ENCODE peak calls at places on chromosomes 12 and 14, in five cellular contexts. One of them, this sample, is unnamed.

GRCh38 chr12:57112492-57113294 is 1.5 kb upstream of the STAT6 start:
- DNase-seq in neural progenitor cell: no peak
- DNase-seq in heart right ventricle: no peak
- DNase-seq in mucosa of descending colon: no peak
- DNase-seq in SJSA1: no peak
- DNase-seq in this sample: peak; percentile 86

GRCh38 chr14:52741865-52742264 is 11.9 kb downstream of the STYX start:
- DNase-seq in heart right ventricle: no peak
- DNase-seq in mucosa of descending colon: no peak
- DNase-seq in neural progenitor cell: no peak
- DNase-seq in SJSA1: no peak
- DNase-seq in this sample: no peak

GRCh38 chr14:52363001-52363704 is 49.0 kb downstream of the PTGER2 start:
- DNase-seq in neural progenitor cell: no peak
- DNase-seq in heart right ventricle: no peak
- DNase-seq in mucosa of descending colon: no peak
- DNase-seq in SJSA1: no peak
- DNase-seq in this sample: no peak

GRCh38 chr12:29794869-29795268 is 11.1 kb upstream of the TMTC1 start:
- DNase-seq in heart right ventricle: no peak
- DNase-seq in mucosa of descending colon: no peak
- DNase-seq in SJSA1: no peak
- DNase-seq in neural progenitor cell: no peak
- DNase-seq in this sample: no peak

GRCh38 chr12:107761502-107761904 is 566 bp upstream of the PRDM4 start:
- DNase-seq in SJSA1: no peak
- DNase-seq in neural progenitor cell: peak; percentile 49
- DNase-seq in heart right ventricle: no peak
- DNase-seq in mucosa of descending colon: no peak
- DNase-seq in this sample: no peak

GRCh38 chr12:94832780-94833760 is 170.4 kb downstream of the NDUFA12 start:
- DNase-seq in SJSA1: no peak
- DNase-seq in mucosa of descending colon: no peak
- DNase-seq in heart right ventricle: no peak
- DNase-seq in neural progenitor cell: peak; percentile 78
- DNase-seq in this sample: no peak

GRCh38 chr12:95767703-95768102 is 22.9 kb downstream of the NTN4 start:
- DNase-seq in SJSA1: no peak
- DNase-seq in heart right ventricle: no peak
- DNase-seq in mucosa of descending colon: no peak
- DNase-seq in neural progenitor cell: no peak
- DNase-seq in this sample: no peak

GRCh38 chr12:304815-305214 is 42.2 kb upstream of the SLC6A13 start:
- DNase-seq in heart right ventricle: no peak
- DNase-seq in mucosa of descending colon: no peak
- DNase-seq in SJSA1: peak; percentile 55
- DNase-seq in neural progenitor cell: no peak
- DNase-seq in this sample: no peak

GRCh38 chr12:3092770-3093169 is 15.6 kb downstream of the TSPAN9 start:
- DNase-seq in heart right ventricle: no peak
- DNase-seq in mucosa of descending colon: no peak
- DNase-seq in SJSA1: no peak
- DNase-seq in neural progenitor cell: no peak
- DNase-seq in this sample: no peak

GRCh38 chr12:89060133-89060532 is 292.2 kb downstream of the DUSP6 start:
- DNase-seq in SJSA1: no peak
- DNase-seq in mucosa of descending colon: no peak
- DNase-seq in heart right ventricle: no peak
- DNase-seq in neural progenitor cell: peak; percentile 83
- DNase-seq in this sample: no peak

GRCh38 chr12:130435826-130436225 is 98.1 kb downstream of the PIWIL1 start:
- DNase-seq in heart right ventricle: no peak
- DNase-seq in SJSA1: no peak
- DNase-seq in neural progenitor cell: no peak
- DNase-seq in mucosa of descending colon: no peak
- DNase-seq in this sample: no peak

GRCh38 chr14:91898256-91898843 is 31.0 kb upstream of the TC2N start:
- DNase-seq in heart right ventricle: no peak
- DNase-seq in SJSA1: no peak
- DNase-seq in neural progenitor cell: no peak
- DNase-seq in mucosa of descending colon: no peak
- DNase-seq in this sample: peak; percentile 71

GRCh38 chr12:117853600-117853999 is 115.2 kb downstream of the KSR2 start:
- DNase-seq in heart right ventricle: no peak
- DNase-seq in neural progenitor cell: no peak
- DNase-seq in SJSA1: no peak
- DNase-seq in mucosa of descending colon: no peak
- DNase-seq in this sample: no peak

GRCh38 chr12:66087365-66087943 is 43.1 kb downstream of the LLPH start:
- DNase-seq in neural progenitor cell: peak; percentile 62
- DNase-seq in heart right ventricle: peak; percentile 21
- DNase-seq in SJSA1: peak; percentile 63
- DNase-seq in mucosa of descending colon: no peak
- DNase-seq in this sample: peak; percentile 71

GRCh38 chr12:80684077-80684495 is 23.3 kb upstream of the MYF6 start:
- DNase-seq in heart right ventricle: no peak
- DNase-seq in neural progenitor cell: peak; percentile 5
- DNase-seq in SJSA1: no peak
- DNase-seq in mucosa of descending colon: no peak
- DNase-seq in this sample: no peak

GRCh38 chr12:52925717-52926595 is 21.1 kb upstream of the KRT8 start:
- DNase-seq in SJSA1: no peak
- DNase-seq in mucosa of descending colon: peak; percentile 76
- DNase-seq in heart right ventricle: no peak
- DNase-seq in neural progenitor cell: no peak
- DNase-seq in this sample: peak; percentile 81

GRCh38 chr12:130555628-130556485 is 160.2 kb downstream of the RIMBP2 start:
- DNase-seq in heart right ventricle: no peak
- DNase-seq in SJSA1: peak; percentile 65
- DNase-seq in neural progenitor cell: no peak
- DNase-seq in mucosa of descending colon: no peak
- DNase-seq in this sample: peak; percentile 29

GRCh38 chr12:18242380-18243089 is 18.8 kb upstream of the PIK3C2G start:
- DNase-seq in heart right ventricle: no peak
- DNase-seq in neural progenitor cell: no peak
- DNase-seq in mucosa of descending colon: no peak
- DNase-seq in SJSA1: no peak
- DNase-seq in this sample: no peak

GRCh38 chr14:105084741-105085571 is 19.7 kb upstream of the GPR132 start:
- DNase-seq in neural progenitor cell: no peak
- DNase-seq in SJSA1: no peak
- DNase-seq in mucosa of descending colon: peak; percentile 44
- DNase-seq in heart right ventricle: no peak
- DNase-seq in this sample: no peak

GRCh38 chr14:51396222-51396815 is 156.3 kb downstream of the TMX1 start:
- DNase-seq in SJSA1: peak; percentile 87
- DNase-seq in neural progenitor cell: no peak
- DNase-seq in heart right ventricle: peak; percentile 12
- DNase-seq in mucosa of descending colon: no peak
- DNase-seq in this sample: peak; percentile 37

GRCh38 chr14:43692706-43693105 is 814.4 kb downstream of the FSCB start:
- DNase-seq in mucosa of descending colon: no peak
- DNase-seq in SJSA1: no peak
- DNase-seq in heart right ventricle: no peak
- DNase-seq in neural progenitor cell: no peak
- DNase-seq in this sample: no peak

GRCh38 chr12:31849090-31849687 is 110.0 kb upstream of the RESF1 start:
- DNase-seq in mucosa of descending colon: no peak
- DNase-seq in neural progenitor cell: peak; percentile 40
- DNase-seq in heart right ventricle: no peak
- DNase-seq in SJSA1: no peak
- DNase-seq in this sample: no peak

GRCh38 chr12:129971721-129972120 is 67.9 kb upstream of the TMEM132D start:
- DNase-seq in neural progenitor cell: no peak
- DNase-seq in heart right ventricle: no peak
- DNase-seq in mucosa of descending colon: no peak
- DNase-seq in SJSA1: no peak
- DNase-seq in this sample: no peak

GRCh38 chr12:13278249-13278787 is 81.8 kb downstream of the EMP1 start:
- DNase-seq in mucosa of descending colon: peak; percentile 63
- DNase-seq in heart right ventricle: peak; percentile 77
- DNase-seq in SJSA1: peak; percentile 54
- DNase-seq in neural progenitor cell: peak; percentile 89
- DNase-seq in this sample: peak; percentile 72

GRCh38 chr14:54025661-54026060 is 69.0 kb upstream of the BMP4 start:
- DNase-seq in neural progenitor cell: no peak
- DNase-seq in SJSA1: peak; percentile 22
- DNase-seq in heart right ventricle: no peak
- DNase-seq in mucosa of descending colon: no peak
- DNase-seq in this sample: no peak

GRCh38 chr14:98907981-98908544 is 363.9 kb downstream of the BCL11B start:
- DNase-seq in heart right ventricle: no peak
- DNase-seq in SJSA1: no peak
- DNase-seq in neural progenitor cell: peak; percentile 24
- DNase-seq in mucosa of descending colon: no peak
- DNase-seq in this sample: no peak

GRCh38 chr12:84986586-84986985 is 49.5 kb downstream of the TSPAN19 start:
- DNase-seq in heart right ventricle: no peak
- DNase-seq in SJSA1: no peak
- DNase-seq in mucosa of descending colon: no peak
- DNase-seq in neural progenitor cell: no peak
- DNase-seq in this sample: no peak

GRCh38 chr14:68935761-68936209 is 43.3 kb downstream of the ACTN1 start:
- DNase-seq in mucosa of descending colon: no peak
- DNase-seq in heart right ventricle: peak; percentile 42
- DNase-seq in SJSA1: no peak
- DNase-seq in neural progenitor cell: peak; percentile 37
- DNase-seq in this sample: peak; percentile 77
- H3K4me3 ChIP-seq in mucosa of descending colon: no peak overlapping the region
- H3K4me3 ChIP-seq in heart right ventricle: no peak overlapping the region
- H3K4me3 ChIP-seq in SJSA1: no peak overlapping the region
- H3K4me3 ChIP-seq in neural progenitor cell: no peak overlapping the region
- H3K4me3 ChIP-seq in this sample: no peak overlapping the region

GRCh38 chr14:93319958-93320357 is 12.9 kb downstream of the BTBD7 start:
- DNase-seq in mucosa of descending colon: no peak
- DNase-seq in SJSA1: no peak
- DNase-seq in heart right ventricle: no peak
- DNase-seq in neural progenitor cell: no peak
- DNase-seq in this sample: no peak

GRCh38 chr14:93317836-93318807 is 14.7 kb downstream of the BTBD7 start:
- DNase-seq in neural progenitor cell: no peak
- DNase-seq in heart right ventricle: no peak
- DNase-seq in SJSA1: peak; percentile 37
- DNase-seq in mucosa of descending colon: no peak
- DNase-seq in this sample: no peak

GRCh38 chr14:93320489-93320888 is 12.3 kb downstream of the BTBD7 start:
- DNase-seq in neural progenitor cell: no peak
- DNase-seq in mucosa of descending colon: no peak
- DNase-seq in heart right ventricle: no peak
- DNase-seq in SJSA1: no peak
- DNase-seq in this sample: no peak

GRCh38 chr14:93319494-93319893 is 13.3 kb downstream of the BTBD7 start:
- DNase-seq in heart right ventricle: no peak
- DNase-seq in neural progenitor cell: no peak
- DNase-seq in mucosa of descending colon: no peak
- DNase-seq in SJSA1: no peak
- DNase-seq in this sample: no peak

DNA sequence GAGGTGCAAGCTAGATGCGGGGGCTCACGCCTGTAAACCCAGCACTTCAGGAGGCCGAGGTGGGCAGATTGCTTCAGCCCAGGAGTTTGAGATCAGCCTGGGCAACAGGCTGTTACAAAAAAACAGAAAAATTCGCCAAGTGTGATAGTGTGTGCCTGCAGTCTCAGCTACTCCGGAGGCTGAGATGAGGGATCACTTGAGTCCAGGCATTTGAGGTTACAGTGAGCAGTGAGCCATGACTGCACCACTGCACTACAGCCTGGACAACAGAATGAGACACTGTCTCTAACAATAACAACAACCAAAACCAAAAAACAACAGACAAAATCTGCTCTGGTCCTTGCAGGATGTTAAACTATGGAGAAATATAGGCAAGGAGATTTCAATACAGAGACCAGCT is 13.9 kb downstream of the BTBD7 start:
- DNase-seq in mucosa of descending colon: no peak
- DNase-seq in SJSA1: peak; percentile 14
- DNase-seq in neural progenitor cell: no peak
- DNase-seq in heart right ventricle: no peak
- DNase-seq in this sample: no peak
- H3K4me3 ChIP-seq in mucosa of descending colon: no peak overlapping the region
- H3K4me3 ChIP-seq in SJSA1: no peak overlapping the region
- H3K4me3 ChIP-seq in neural progenitor cell: no peak overlapping the region
- H3K4me3 ChIP-seq in heart right ventricle: no peak overlapping the region
- H3K4me3 ChIP-seq in this sample: no peak overlapping the region

GRCh38 chr12:99154264-99154982 is 493.1 kb upstream of the GARIN6 start:
- DNase-seq in neural progenitor cell: peak; percentile 12
- DNase-seq in heart right ventricle: no peak
- DNase-seq in mucosa of descending colon: peak; percentile 19
- DNase-seq in SJSA1: no peak
- DNase-seq in this sample: no peak
- H3K4me3 ChIP-seq in neural progenitor cell: no peak overlapping the region
- H3K4me3 ChIP-seq in heart right ventricle: peak overlapping the region; percentile 15
- H3K4me3 ChIP-seq in mucosa of descending colon: no peak overlapping the region
- H3K4me3 ChIP-seq in SJSA1: no peak overlapping the region
- H3K4me3 ChIP-seq in this sample: no peak overlapping the region

GRCh38 chr14:60647081-60647836 is 2.0 kb downstream of the SIX1 start:
- DNase-seq in mucosa of descending colon: peak; percentile 48
- DNase-seq in SJSA1: peak; percentile 45
- DNase-seq in neural progenitor cell: peak; percentile 80
- DNase-seq in heart right ventricle: no peak
- DNase-seq in this sample: no peak

GRCh38 chr14:60648169-60648933 is 926 bp downstream of the SIX1 start:
- DNase-seq in heart right ventricle: no peak
- DNase-seq in neural progenitor cell: peak; percentile 55
- DNase-seq in SJSA1: peak; percentile 44
- DNase-seq in mucosa of descending colon: peak; percentile 42
- DNase-seq in this sample: no peak

GRCh38 chr14:60648934-60649814 is at the start of gene SIX1:
- DNase-seq in mucosa of descending colon: peak; percentile 57
- DNase-seq in neural progenitor cell: peak; percentile 96
- DNase-seq in SJSA1: peak; percentile 77
- DNase-seq in heart right ventricle: peak; percentile 59
- DNase-seq in this sample: peak; percentile 71

GRCh38 chr14:60646202-60646886 is 2.9 kb downstream of the SIX1 start:
- DNase-seq in mucosa of descending colon: no peak
- DNase-seq in neural progenitor cell: peak; percentile 51
- DNase-seq in SJSA1: no peak
- DNase-seq in heart right ventricle: no peak
- DNase-seq in this sample: no peak

GRCh38 chr14:60647837-60648168 is 1.5 kb downstream of the SIX1 start:
- DNase-seq in neural progenitor cell: no peak
- DNase-seq in SJSA1: peak; percentile 26
- DNase-seq in heart right ventricle: no peak
- DNase-seq in mucosa of descending colon: no peak
- DNase-seq in this sample: no peak
- H3K4me3 ChIP-seq in neural progenitor cell: peak overlapping the region; percentile 24
- H3K4me3 ChIP-seq in SJSA1: peak overlapping the region; percentile 68
- H3K4me3 ChIP-seq in heart right ventricle: peak overlapping the region; percentile 53
- H3K4me3 ChIP-seq in mucosa of descending colon: no peak overlapping the region
- H3K4me3 ChIP-seq in this sample: no peak overlapping the region

GRCh38 chr12:6074394-6074793 is 50.1 kb downstream of the VWF start:
- DNase-seq in heart right ventricle: no peak
- DNase-seq in mucosa of descending colon: no peak
- DNase-seq in SJSA1: no peak
- DNase-seq in neural progenitor cell: no peak
- DNase-seq in this sample: no peak
- H3K4me3 ChIP-seq in heart right ventricle: peak overlapping the region; percentile 38
- H3K4me3 ChIP-seq in mucosa of descending colon: no peak overlapping the region
- H3K4me3 ChIP-seq in SJSA1: no peak overlapping the region
- H3K4me3 ChIP-seq in neural progenitor cell: no peak overlapping the region
- H3K4me3 ChIP-seq in this sample: no peak overlapping the region

GRCh38 chr12:91091916-91092715 is 19.2 kb downstream of the LUM start:
- DNase-seq in heart right ventricle: no peak
- DNase-seq in SJSA1: peak; percentile 66
- DNase-seq in neural progenitor cell: no peak
- DNase-seq in mucosa of descending colon: no peak
- DNase-seq in this sample: no peak
- H3K4me3 ChIP-seq in heart right ventricle: no peak overlapping the region
- H3K4me3 ChIP-seq in SJSA1: no peak overlapping the region
- H3K4me3 ChIP-seq in neural progenitor cell: no peak overlapping the region
- H3K4me3 ChIP-seq in mucosa of descending colon: no peak overlapping the region
- H3K4me3 ChIP-seq in this sample: no peak overlapping the region